ENCODE peak calls at places on chromosomes 2 and 18, in ten cellular contexts. O is GM23248, Q is HCT116, R is PC-3, I is OCI-LY7, K is Karpas-422, B is PC-9, H is SK-N-SH, P is GM23338, F is hepatocyte. C is an unnamed sample.

GRCh38 chr2:96802281-96802595 is 13.8 kb upstream of the CNNM3 start:
- DNase-seq in R (no peak), K (no peak), F (no peak), B (no peak), P (no peak), Q (no peak), I (peak; percentile 31), H (peak; percentile 8), O (no peak), C (no peak)

GRCh38 chr2:128402921-128403670 is 84.4 kb upstream of the HS6ST1 start:
- DNase-seq in I (no peak), Q (no peak), O (no peak), B (no peak), F (no peak), H (peak; percentile 17), K (no peak), R (no peak), P (no peak), C (no peak)

GRCh38 chr2:103292570-103293265 is 530.9 kb downstream of the TMEM182 start:
- DNase-seq in I (no peak), Q (no peak), O (no peak), K (no peak), B (no peak), P (peak; percentile 40), R (no peak), F (no peak), H (no peak), C (no peak)

GRCh38 chr2:42868096-42868495 is 75.7 kb upstream of the HAAO start:
- DNase-seq in F (no peak), Q (no peak), H (no peak), P (no peak), B (no peak), K (no peak), O (no peak), I (no peak), R (no peak), C (no peak)

GRCh38 chr18:74289137-74289536 is 2.6 kb downstream of the CYB5A start:
- DNase-seq in O (peak; percentile 64), Q (no peak), I (no peak), H (no peak), P (no peak), F (no peak), K (no peak), B (no peak), R (peak; percentile 81), C (no peak)

GRCh38 chr2:224982910-224983688 is 59.2 kb downstream of the DOCK10 start:
- DNase-seq in P (peak; percentile 5), Q (no peak), F (peak; percentile 19), O (peak; percentile 80), B (no peak), H (no peak), I (no peak), R (no peak), K (no peak), C (no peak)

GRCh38 chr2:189783451-189783926 is 650 bp downstream of the ORMDL1 start:
- DNase-seq in K (peak; percentile 73), Q (no peak), B (no peak), I (peak; percentile 57), R (peak; percentile 31), F (no peak), O (peak; percentile 68), P (no peak), H (peak; percentile 40), C (peak; percentile 28)

GRCh38 chr2:36770542-36771287 is 74.2 kb downstream of the VIT start:
- DNase-seq in K (peak; percentile 85), R (peak; percentile 49), H (peak; percentile 64), F (peak; percentile 29), Q (peak; percentile 51), O (peak; percentile 52), P (peak; percentile 91), B (peak; percentile 32), I (peak; percentile 45), C (peak; percentile 25)

GRCh38 chr18:58088723-58089074 is 44.7 kb downstream of the NEDD4L start:
- DNase-seq in O (no peak), Q (no peak), K (no peak), R (peak; percentile 42), I (no peak), F (no peak), P (no peak), B (peak; percentile 20), H (no peak), C (no peak)

GRCh38 chr2:239583171-239583878 is 182.5 kb upstream of the HDAC4 start:
- DNase-seq in Q (no peak), H (no peak), F (no peak), O (no peak), B (no peak), I (no peak), P (no peak), R (no peak), K (no peak), C (no peak)

GRCh38 chr2:42810971-42811865 is 18.8 kb upstream of the HAAO start:
- DNase-seq in H (peak; percentile 75), F (peak; percentile 62), P (peak; percentile 86), B (peak; percentile 55), Q (no peak), I (no peak), R (no peak), O (peak; percentile 65), K (peak; percentile 70), C (peak; percentile 48)

GRCh38 chr2:72146357-72147302 is 1.0 kb downstream of the CYP26B1 start:
- DNase-seq in I (no peak), K (no peak), R (no peak), O (no peak), Q (no peak), P (peak; percentile 68), F (peak; percentile 10), B (no peak), H (peak; percentile 39), C (no peak)

GRCh38 chr2:95240091-95240490 is 32.8 kb downstream of the ZNF892 start:
- DNase-seq in H (no peak), P (no peak), Q (no peak), F (no peak), O (no peak), R (peak; percentile 17), B (peak; percentile 56), I (no peak), K (no peak), C (no peak)

GRCh38 chr2:186399082-186399644 is 86.9 kb upstream of the ZC3H15 start:
- DNase-seq in Q (no peak), O (no peak), P (no peak), R (no peak), K (no peak), B (no peak), H (no peak), I (peak; percentile 79), F (no peak), C (no peak)

GRCh38 chr2:235416816-235417499 is 76.9 kb upstream of the AGAP1 start:
- DNase-seq in H (no peak), P (no peak), F (peak; percentile 42), K (no peak), Q (no peak), R (no peak), I (no peak), O (peak; percentile 33), B (no peak), C (no peak)
- H3K9me2 ChIP-seq in H (no peaks in the 10 kb centered on the region), P (peaks cover 8% of the 10 kb centered on the region), F (no peaks in the 10 kb centered on the region), K (no peaks in the 10 kb centered on the region), Q (no peaks in the 10 kb centered on the region), R (no peaks in the 10 kb centered on the region), I (no peaks in the 10 kb centered on the region), O (no peaks in the 10 kb centered on the region), B (no peaks in the 10 kb centered on the region), C (no peaks in the 10 kb centered on the region)

DNA sequence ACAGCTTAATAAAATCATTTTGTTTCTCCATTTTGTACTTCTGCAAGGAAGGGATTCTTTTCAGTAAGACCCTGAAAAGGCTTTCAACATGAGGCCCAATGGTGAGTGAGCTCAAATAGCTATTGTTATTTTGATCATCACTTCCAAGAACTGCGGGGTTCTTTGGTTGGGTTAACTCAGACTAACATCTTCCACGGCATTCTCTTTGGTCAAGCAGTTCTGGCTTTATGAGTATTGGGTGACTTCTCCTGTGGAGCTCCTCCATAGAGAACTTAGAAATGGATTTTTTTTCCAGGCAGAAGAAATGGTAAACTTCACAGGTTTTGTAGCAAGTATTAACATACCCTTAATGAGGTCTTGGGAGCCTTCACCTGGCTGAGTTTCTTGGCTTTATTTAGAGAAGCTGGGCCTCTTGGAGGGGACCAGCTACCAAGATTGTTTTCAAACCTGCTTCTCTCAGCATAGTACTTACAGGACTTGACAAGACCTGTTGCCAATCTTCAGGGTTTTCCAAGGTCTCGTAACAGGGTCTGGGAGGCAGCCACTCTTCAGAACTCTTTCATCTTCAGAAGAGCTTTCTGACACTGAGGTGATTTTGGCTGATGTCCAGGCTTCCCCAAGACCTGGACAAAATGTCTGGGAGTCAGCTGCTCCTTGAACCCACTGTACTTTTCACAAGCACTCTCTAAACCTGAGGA is 353.2 kb upstream of the ETAA1 start:
- DNase-seq in O (no peak), F (no peak), K (no peak), B (no peak), I (no peak), R (no peak), Q (no peak), H (no peak), P (peak; percentile 14), C (no peak)
- H3K9me2 ChIP-seq in O (no peaks in the 10 kb centered on the region), F (no peaks in the 10 kb centered on the region), K (no peaks in the 10 kb centered on the region), B (no peaks in the 10 kb centered on the region), I (no peaks in the 10 kb centered on the region), R (no peaks in the 10 kb centered on the region), Q (no peaks in the 10 kb centered on the region), H (no peaks in the 10 kb centered on the region), P (peaks cover 21% of the 10 kb centered on the region), C (no peaks in the 10 kb centered on the region)

GRCh38 chr2:133400411-133400810 is 167.9 kb downstream of the NCKAP5 start:
- DNase-seq in F (no peak), R (no peak), O (no peak), B (no peak), I (no peak), P (no peak), K (no peak), H (no peak), Q (no peak), C (no peak)

GRCh38 chr2:133407341-133407740 is 160.9 kb downstream of the NCKAP5 start:
- DNase-seq in R (no peak), F (no peak), K (no peak), I (no peak), O (no peak), H (no peak), B (no peak), Q (no peak), P (no peak), C (no peak)

GRCh38 chr2:133405252-133405651 is 163.0 kb downstream of the NCKAP5 start:
- DNase-seq in I (no peak), P (no peak), K (no peak), O (no peak), H (no peak), F (no peak), R (no peak), B (no peak), Q (no peak), C (peak; percentile 79)
- H3K9me2 ChIP-seq in I (no peaks in the 10 kb centered on the region), P (peaks cover 9% of the 10 kb centered on the region), K (no peaks in the 10 kb centered on the region), O (no peaks in the 10 kb centered on the region), H (no peaks in the 10 kb centered on the region), F (no peaks in the 10 kb centered on the region), R (no peaks in the 10 kb centered on the region), B (no peaks in the 10 kb centered on the region), Q (no peaks in the 10 kb centered on the region), C (no peaks in the 10 kb centered on the region)

DNA sequence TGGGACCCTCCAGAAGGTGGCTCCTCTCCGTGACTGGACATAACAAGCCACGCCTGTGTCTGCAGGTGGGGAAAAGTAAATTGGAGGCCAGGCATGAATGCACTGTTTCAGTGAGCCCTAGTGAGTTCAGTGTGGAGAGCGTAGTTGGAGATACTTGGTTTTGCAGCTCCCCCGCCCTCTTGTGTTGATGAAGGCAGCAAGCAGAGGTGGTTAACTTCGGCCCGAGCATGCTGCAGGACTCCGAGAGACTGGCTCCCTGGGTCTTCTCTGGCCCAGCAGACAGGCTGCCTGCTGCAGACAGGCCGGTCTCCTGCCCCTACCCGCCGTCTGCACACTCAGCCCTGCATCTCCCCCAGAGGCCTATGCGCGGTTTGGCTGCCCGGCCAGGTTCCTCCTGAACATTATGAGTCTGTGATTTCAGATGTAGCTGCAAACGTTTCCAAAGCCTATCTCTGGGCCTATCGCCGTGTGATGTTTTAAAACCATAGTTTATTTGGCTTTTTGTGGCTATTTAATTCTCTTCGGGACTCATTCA is 102.4 kb downstream of the LDLRAD4 start:
- DNase-seq in R (no peak), Q (no peak), K (no peak), B (no peak), H (no peak), P (peak; percentile 26), O (no peak), I (no peak), F (no peak), C (no peak)
- H3K9me2 ChIP-seq in R (no peaks in the 10 kb centered on the region), Q (no peaks in the 10 kb centered on the region), K (no peaks in the 10 kb centered on the region), B (no peaks in the 10 kb centered on the region), H (no peaks in the 10 kb centered on the region), P (no peaks in the 10 kb centered on the region), O (no peaks in the 10 kb centered on the region), I (no peaks in the 10 kb centered on the region), F (no peaks in the 10 kb centered on the region), C (no peaks in the 10 kb centered on the region)

C was measured in MM.1S.